ENCODE peak calls at places on chromosomes 13 and 19, in six cellular contexts. X is neural progenitor cell, I is GM23248, T is GM23338, L is OCI-LY7, N is PC-3. J is an unnamed sample.

GRCh38 chr19:10418281-10419199 is 1.8 kb upstream of the PDE4A start:
- DNase-seq in X (peak; percentile 68), I (peak; percentile 29), T (peak; percentile 57), L (peak; percentile 75), N (no peak), J (peak; percentile 17)

GRCh38 chr19:11375143-11375948 is 880 bp downstream of the SWSAP1 start:
- DNase-seq in X (peak; percentile 59), I (no peak), T (peak; percentile 79), L (peak; percentile 92), N (peak; percentile 49), J (peak; percentile 67)

GRCh38 chr13:21006141-21007005 is 55.0 kb downstream of the LATS2 start:
- DNase-seq in X (peak; percentile 36), I (no peak), T (no peak), L (no peak), N (no peak), J (no peak)

GRCh38 chr19:17296278-17296677 is 6.9 kb downstream of the ABHD8 start:
- DNase-seq in X (no peak), I (peak; percentile 53), T (no peak), L (no peak), N (peak; percentile 76), J (no peak)

GRCh38 chr13:111917901-111918300 is 149.0 kb upstream of the SOX1 start:
- DNase-seq in X (no peak), I (no peak), T (no peak), L (no peak), N (no peak), J (no peak)

GRCh38 chr13:45046445-45046844 is 57.1 kb downstream of the GPALPP1 start:
- DNase-seq in X (no peak), I (no peak), T (peak; percentile 5), L (no peak), N (no peak), J (no peak)

GRCh38 chr19:17555929-17556813 is 722 bp downstream of the COLGALT1 start:
- DNase-seq in X (peak; percentile 55), I (peak; percentile 78), T (peak; percentile 81), L (peak; percentile 67), N (peak; percentile 43), J (peak; percentile 68)

GRCh38 chr19:17847538-17848366 is at the start of gene JAK3:
- DNase-seq in X (peak; percentile 94), I (peak; percentile 87), T (peak; percentile 94), L (peak; percentile 87), N (no peak), J (peak; percentile 82)

GRCh38 chr19:47762615-47763308 is 15.7 kb upstream of the SELENOW start:
- DNase-seq in X (no peak), I (peak; percentile 44), T (peak; percentile 13), L (no peak), N (no peak), J (no peak)

GRCh38 chr19:35370722-35371121 is at the start of gene GPR42:
- DNase-seq in X (no peak), I (no peak), T (no peak), L (no peak), N (no peak), J (no peak)

GRCh38 chr13:111216166-111216960 is 101.3 kb downstream of the ARHGEF7 start:
- DNase-seq in X (peak; percentile 76), I (peak; percentile 33), T (peak; percentile 64), L (peak; percentile 47), N (peak; percentile 18), J (peak; percentile 60)

GRCh38 chr13:27997904-27998522 is 9.5 kb upstream of the URAD start:
- DNase-seq in X (peak; percentile 74), I (peak; percentile 71), T (peak; percentile 87), L (peak; percentile 66), N (peak; percentile 59), J (peak; percentile 72)

GRCh38 chr19:3108775-3109174 is 14.6 kb downstream of the GNA11 start:
- DNase-seq in X (peak; percentile 86), I (peak; percentile 74), T (peak; percentile 92), L (peak; percentile 82), N (peak; percentile 61), J (peak; percentile 80)

GRCh38 chr13:30016398-30016797 is 166.0 kb upstream of the UBL3 start:
- DNase-seq in X (no peak), I (peak; percentile 51), T (no peak), L (no peak), N (no peak), J (no peak)

GRCh38 chr19:49799798-49800376 is 13.2 kb downstream of the FUZ start:
- DNase-seq in X (peak; percentile 57), I (no peak), T (peak; percentile 81), L (peak; percentile 17), N (no peak), J (no peak)

GRCh38 chr19:8721334-8721733 is at the start of gene OR2Z1:
- DNase-seq in X (no peak), I (no peak), T (no peak), L (no peak), N (no peak), J (no peak)
- TF ChIP-seq EZH2phosphoT487 in X (no peak), I (no peak), T (no peak), L (no peak), N (no peak), J (no peak)

GRCh38 chr13:50366488-50367174 is 351.4 kb downstream of the KCNRG start:
- DNase-seq in X (no peak), I (no peak), T (no peak), L (no peak), N (peak; percentile 16), J (no peak)

GRCh38 chr13:50365683-50366391 is 350.6 kb downstream of the KCNRG start:
- DNase-seq in X (no peak), I (no peak), T (no peak), L (peak; percentile 56), N (peak; percentile 76), J (peak; percentile 13)

GRCh38 chr13:50361282-50361681 is 346.0 kb downstream of the KCNRG start:
- DNase-seq in X (no peak), I (no peak), T (no peak), L (no peak), N (no peak), J (no peak)

GRCh38 chr13:50369646-50370045 is 354.4 kb downstream of the KCNRG start:
- DNase-seq in X (no peak), I (no peak), T (no peak), L (no peak), N (no peak), J (no peak)

GRCh38 chr13:50365300-50365682 is 350.0 kb downstream of the KCNRG start:
- DNase-seq in X (no peak), I (peak; percentile 16), T (no peak), L (peak; percentile 48), N (no peak), J (no peak)
- H3K4me2 ChIP-seq in X (no peak overlapping the region), I (no peak overlapping the region), T (no peak overlapping the region), L (peak overlapping the region; percentile 67), N (peak overlapping the region; percentile 75), J (peak overlapping the region; percentile 36)

GRCh38 chr19:42269518-42270345 is 680 bp downstream of the CIC start:
- DNase-seq in X (no peak), I (peak; percentile 52), T (no peak), L (no peak), N (no peak), J (no peak)

GRCh38 chr19:42272535-42272897 is 3.5 kb downstream of the CIC start:
- DNase-seq in X (no peak), I (no peak), T (no peak), L (no peak), N (no peak), J (no peak)

GRCh38 chr19:42271861-42272534 is 2.9 kb downstream of the CIC start:
- DNase-seq in X (no peak), I (no peak), T (no peak), L (no peak), N (no peak), J (no peak)

GRCh38 chr19:42270346-42271044 is 1.4 kb downstream of the CIC start:
- DNase-seq in X (no peak), I (peak; percentile 94), T (no peak), L (peak; percentile 37), N (peak; percentile 57), J (no peak)

DNA sequence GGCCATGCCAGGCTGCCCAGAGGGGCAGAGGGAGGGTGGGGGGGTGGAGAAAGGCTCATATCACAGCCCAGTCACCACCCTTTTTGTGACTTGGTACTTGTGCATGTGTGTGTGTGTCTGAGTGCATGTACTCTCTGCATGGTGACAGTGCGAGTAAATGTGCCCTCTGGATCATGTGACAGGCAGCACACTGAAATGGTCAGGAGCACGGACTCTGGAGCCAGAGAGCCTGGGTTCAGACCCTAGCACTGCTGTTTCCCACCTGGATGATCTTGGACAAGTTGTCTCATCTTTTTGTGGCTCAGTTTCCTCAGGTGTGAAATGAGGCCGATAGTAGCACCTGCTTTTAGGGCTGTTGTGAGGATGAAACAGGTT is 2.0 kb downstream of the CIC start:
- DNase-seq in X (no peak), I (no peak), T (no peak), L (no peak), N (no peak), J (no peak)
- H3K4me3 ChIP-seq in X (no peak overlapping the region), I (peak overlapping the region; percentile 83), T (no peak overlapping the region), L (peak overlapping the region; percentile 73), N (peak overlapping the region; percentile 79), J (no peak overlapping the region)

GRCh38 chr13:36344173-36344572 is 2.0 kb downstream of the SPART start:
- DNase-seq in X (no peak), I (peak; percentile 65), T (peak; percentile 39), L (no peak), N (no peak), J (peak; percentile 50)
- TF ChIP-seq EZH2phosphoT487 in X (no peak), I (no peak), T (no peak), L (no peak), N (no peak), J (no peak)

DNA sequence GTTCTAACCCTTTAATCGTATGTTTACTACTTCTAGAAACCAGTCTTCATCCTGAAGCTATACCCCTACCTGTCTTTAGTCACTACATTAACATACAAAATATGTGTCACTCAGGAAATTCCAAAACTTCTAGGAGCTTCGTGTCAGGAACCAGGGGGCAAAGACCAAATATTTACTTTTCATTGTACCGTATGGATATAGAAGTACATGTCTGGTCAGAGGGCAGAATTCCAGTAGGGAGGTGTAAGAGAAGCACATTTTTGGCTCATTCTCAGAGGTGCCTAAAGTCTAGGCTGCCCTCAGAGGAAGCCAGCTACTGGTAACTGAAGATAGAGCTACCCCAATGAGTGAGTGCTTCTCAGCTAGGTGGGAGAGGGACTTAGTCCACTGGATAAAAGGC is 320.7 kb downstream of the DIAPH3 start:
- DNase-seq in X (no peak), I (no peak), T (peak; percentile 16), L (no peak), N (peak; percentile 68), J (no peak)
- H3K4me2 ChIP-seq in X (no peak overlapping the region), I (no peak overlapping the region), T (no peak overlapping the region), L (no peak overlapping the region), N (peak overlapping the region; percentile 40), J (no peak overlapping the region)

J was measured in hepatocyte.